ENCODE peak calls at places on chromosomes 3 and 15, in four cellular contexts. I is fibroblast of mammary gland, D is cardiac muscle cell, A is skeletal muscle cell. N is an unnamed sample.

GRCh38 chr3:22887664-22888291 is 315.3 kb upstream of the UBE2E2 start:
- DNase-seq in I (peak; percentile 56), A (peak; percentile 8), D (peak; percentile 60), N (no peak)

GRCh38 chr15:101501703-101502373 is 12.3 kb upstream of the PCSK6 start:
- DNase-seq in A (no peak), D (peak; percentile 52), I (no peak), N (no peak)

GRCh38 chr3:15256861-15257341 is 50.9 kb downstream of the CAPN7 start:
- DNase-seq in D (peak; percentile 42), A (no peak), I (no peak), N (no peak)

GRCh38 chr3:57673158-57673557 is 19.7 kb downstream of the DENND6A start:
- DNase-seq in A (no peak), D (no peak), I (no peak), N (no peak)

GRCh38 chr15:33243869-33244268 is 49.4 kb upstream of the FMN1 start:
- DNase-seq in A (peak; percentile 48), D (no peak), I (peak; percentile 67), N (no peak)

GRCh38 chr15:90818251-90819210 is 49.9 kb upstream of the FURIN start:
- DNase-seq in I (no peak), D (no peak), A (peak; percentile 8), N (no peak)

GRCh38 chr3:64082411-64082810 is 59.1 kb upstream of the PSMD6 start:
- DNase-seq in A (no peak), D (no peak), I (no peak), N (no peak)

GRCh38 chr3:25493786-25494185 is 65.7 kb downstream of the RARB start:
- DNase-seq in I (peak; percentile 66), A (peak; percentile 89), D (no peak), N (no peak)

GRCh38 chr3:21158801-21159564 is 592.0 kb downstream of the ZNF385D start:
- DNase-seq in I (peak; percentile 63), D (no peak), A (peak; percentile 30), N (no peak)

GRCh38 chr3:126128504-126129407 is 44.8 kb upstream of the SLC41A3 start:
- DNase-seq in I (no peak), D (no peak), A (no peak), N (no peak)

GRCh38 chr15:93803406-93803805 is 428.0 kb upstream of the MCTP2 start:
- DNase-seq in D (no peak), I (no peak), A (no peak), N (no peak)

GRCh38 chr15:55555089-55555488 is 33.1 kb downstream of the PYGO1 start:
- DNase-seq in D (no peak), A (no peak), I (peak; percentile 10), N (no peak)

GRCh38 chr3:148079370-148079769 is 618.3 kb upstream of the AGTR1 start:
- DNase-seq in A (no peak), D (no peak), I (no peak), N (no peak)

GRCh38 chr15:98873441-98874218 is 134.0 kb downstream of the PGPEP1L start:
- DNase-seq in I (peak; percentile 84), A (no peak), D (no peak), N (no peak)

GRCh38 chr3:146882206-146882605 is 277.1 kb upstream of the PLSCR5 start:
- DNase-seq in I (no peak), A (no peak), D (no peak), N (no peak)

GRCh38 chr3:59482001-59482400 is 432.2 kb upstream of the CFAP20DC start:
- DNase-seq in A (no peak), D (no peak), I (no peak), N (no peak)

GRCh38 chr15:74621546-74621920 is 5.9 kb downstream of the CLK3 start:
- DNase-seq in D (no peak), A (no peak), I (no peak), N (no peak)

GRCh38 chr3:33834117-33834495 is 35.7 kb downstream of the PDCD6IP start:
- DNase-seq in I (no peak), D (no peak), A (no peak), N (no peak)

GRCh38 chr3:88180398-88180999 is 30.7 kb downstream of the C3orf38 start:
- DNase-seq in I (peak; percentile 61), A (peak; percentile 18), D (peak; percentile 23), N (peak; percentile 30)

GRCh38 chr3:145175626-145176025 is 985.4 kb downstream of the PLOD2 start:
- DNase-seq in I (no peak), A (no peak), D (no peak), N (no peak)

GRCh38 chr15:58038426-58039106 is 26.9 kb downstream of the ALDH1A2 start:
- DNase-seq in D (no peak), A (peak; percentile 61), I (peak; percentile 65), N (no peak)

GRCh38 chr3:192802957-192803899 is 75.9 kb upstream of the FGF12 start:
- DNase-seq in A (no peak), D (peak; percentile 55), I (peak; percentile 70), N (peak; percentile 6)

GRCh38 chr3:153756816-153757215 is 364.4 kb upstream of the ARHGEF26 start:
- DNase-seq in D (no peak), I (peak; percentile 67), A (no peak), N (no peak)

GRCh38 chr3:141279074-141279945 is 47.7 kb downstream of the PXYLP1 start:
- DNase-seq in I (peak; percentile 47), A (no peak), D (peak; percentile 27), N (no peak)

GRCh38 chr3:196399485-196399945 is 32.7 kb downstream of the UBXN7 start:
- DNase-seq in D (no peak), I (peak; percentile 48), A (peak; percentile 34), N (no peak)

GRCh38 chr3:60752800-60753199 is 498.5 kb downstream of the FHIT start:
- DNase-seq in D (no peak), I (peak; percentile 78), A (peak; percentile 47), N (no peak)

GRCh38 chr3:46979958-46980497 is 562 bp downstream of the NBEAL2 start:
- DNase-seq in D (peak; percentile 47), A (no peak), I (no peak), N (no peak)

GRCh38 chr15:90642464-90643300 is 74.5 kb upstream of the BLM start:
- DNase-seq in I (no peak), D (no peak), A (no peak), N (no peak)

GRCh38 chr3:72446406-72447058 is 401.7 kb downstream of the SHQ1 start:
- DNase-seq in A (no peak), I (peak; percentile 28), D (peak; percentile 46), N (no peak)

GRCh38 chr3:107384428-107384827 is 7.2 kb downstream of the CCDC54 start:
- DNase-seq in I (no peak), A (no peak), D (no peak), N (no peak)

GRCh38 chr3:194573680-194574437 is 59.4 kb downstream of the TMEM44 start:
- DNase-seq in I (peak; percentile 77), A (no peak), D (peak; percentile 60), N (no peak)
- H3K4me3 ChIP-seq in I (no peak overlapping the region), A (no peak overlapping the region), D (no peak overlapping the region), N (no peak overlapping the region)

GRCh38 chr3:45628746-45629145 is 34.2 kb downstream of the LIMD1 start:
- DNase-seq in A (no peak), D (no peak), I (no peak), N (no peak)

GRCh38 chr3:45635475-45636256 is 41.1 kb downstream of the LIMD1 start:
- DNase-seq in I (peak; percentile 76), D (no peak), A (peak; percentile 39), N (peak; percentile 52)

GRCh38 chr3:45630325-45630724 is 35.8 kb downstream of the LIMD1 start:
- DNase-seq in A (no peak), D (no peak), I (no peak), N (no peak)

GRCh38 chr3:45632956-45633355 is 38.4 kb downstream of the LIMD1 start:
- DNase-seq in A (no peak), D (no peak), I (no peak), N (no peak)

DNA sequence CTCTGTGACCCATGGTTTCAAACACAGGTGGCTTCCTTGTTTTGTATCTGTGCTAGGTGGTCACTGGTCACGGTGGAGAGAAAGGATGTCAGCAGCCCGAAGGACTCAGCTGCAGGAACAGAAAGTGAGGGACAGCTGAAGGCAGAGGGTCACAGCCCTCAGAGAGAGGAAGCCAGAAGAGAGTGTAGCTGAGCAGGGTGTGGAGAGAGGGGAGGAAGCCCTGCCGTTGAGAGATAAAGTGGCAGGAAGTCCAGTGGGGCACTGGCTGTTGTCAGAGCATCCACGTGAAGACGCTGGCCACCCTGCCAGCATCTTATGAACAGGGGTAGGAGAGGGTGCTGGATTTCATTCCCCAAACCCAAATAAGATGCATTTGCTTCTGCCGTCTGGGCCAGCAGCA is 36.9 kb downstream of the LIMD1 start:
- DNase-seq in I (no peak), A (no peak), D (no peak), N (no peak)
- H3K4me3 ChIP-seq in I (no peak overlapping the region), A (no peak overlapping the region), D (no peak overlapping the region), N (no peak overlapping the region)

GRCh38 chr3:69239063-69239462 is 116.7 kb upstream of the LMOD3 start:
- DNase-seq in D (no peak), A (no peak), I (no peak), N (no peak)

GRCh38 chr3:69232447-69232846 is 110.1 kb upstream of the LMOD3 start:
- DNase-seq in D (no peak), I (no peak), A (no peak), N (no peak)

GRCh38 chr3:69241769-69242168 is 119.4 kb upstream of the LMOD3 start:
- DNase-seq in D (no peak), A (no peak), I (no peak), N (no peak)

GRCh38 chr3:69240651-69241578 is 118.5 kb upstream of the LMOD3 start:
- DNase-seq in D (peak; percentile 80), A (no peak), I (no peak), N (no peak)

GRCh38 chr3:69236808-69237707 is 114.7 kb upstream of the LMOD3 start:
- DNase-seq in I (no peak), A (no peak), D (peak; percentile 36), N (no peak)
- H3K4me3 ChIP-seq in I (no peak overlapping the region), A (no peak overlapping the region), D (no peak overlapping the region), N (no peak overlapping the region)

GRCh38 chr3:97972976-97973375 is 745 bp upstream of the RIOX2 start:
- DNase-seq in A (no peak), I (no peak), D (no peak), N (no peak)
- H3K4me3 ChIP-seq in A (peak overlapping the region; percentile 67), I (peak overlapping the region; percentile 68), D (no peak overlapping the region), N (no peak overlapping the region)

GRCh38 chr3:119084371-119085069 is 49.9 kb upstream of the IGSF11 start:
- DNase-seq in I (no peak), D (no peak), A (no peak), N (no peak)
- H3K4me3 ChIP-seq in I (no peak overlapping the region), D (no peak overlapping the region), A (no peak overlapping the region), N (no peak overlapping the region)

DNA sequence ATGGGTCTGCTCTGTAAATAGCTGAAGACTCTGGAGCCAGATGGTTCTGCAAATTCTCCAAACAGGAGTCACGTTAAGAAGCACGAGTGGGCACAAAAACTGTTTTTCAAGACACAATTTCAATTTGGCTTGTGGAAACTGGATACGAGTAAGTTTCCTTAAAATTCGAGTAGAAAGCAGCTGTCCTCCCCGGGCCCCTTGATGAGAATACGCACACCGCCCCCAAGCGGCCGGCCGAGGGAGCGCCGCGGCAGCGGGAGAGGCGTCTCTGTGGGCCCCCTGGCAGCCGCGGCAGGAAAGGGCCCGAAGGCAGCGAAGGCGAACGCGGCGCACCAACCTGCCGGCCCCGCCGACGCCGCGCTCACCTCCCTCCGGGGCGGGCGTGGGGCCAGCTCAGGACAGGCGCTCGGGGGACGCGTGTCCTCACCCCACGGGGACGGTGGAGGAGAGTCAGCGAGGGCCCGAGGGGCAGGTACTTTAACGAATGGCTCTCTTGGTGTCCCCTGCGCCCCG is 706 bp upstream of the THBS1 start:
- DNase-seq in I (peak; percentile 94), A (peak; percentile 91), D (peak; percentile 94), N (peak; percentile 95)
- H3K4me3 ChIP-seq in I (peak overlapping the region; percentile 85), A (peak overlapping the region; percentile 84), D (peak overlapping the region; percentile 40), N (peak overlapping the region; percentile 99)